ENCODE peak calls at places on chromosomes 6 and 20, in six cellular contexts. D, T, Q, P, E and U are unnamed samples.
A peak's percentile ranks its signal among the peaks of the same experiment; 100 is the strongest.

GRCh38 chr6:35954335-35954734 is 33.4 kb upstream of the SRPK1 start:
- DNase-seq in E (no peak), Q (no peak), D (no peak), P (no peak), T (no peak), U (no peak)

GRCh38 chr20:49320460-49320859 is 42.6 kb upstream of the ZNFX1 start:
- DNase-seq in Q (no peak), E (no peak), D (no peak), T (no peak), P (no peak), U (no peak)

GRCh38 chr20:48564997-48565396 is 262.8 kb downstream of the PREX1 start:
- DNase-seq in E (no peak), D (no peak), T (no peak), P (no peak), Q (no peak), U (no peak)

GRCh38 chr6:43386492-43386891 is 17.0 kb upstream of the ZNF318 start:
- DNase-seq in T (no peak), D (no peak), P (no peak), Q (no peak), E (no peak), U (no peak)

GRCh38 chr6:140271759-140272377 is 897.4 kb upstream of the CITED2 start:
- DNase-seq in T (no peak), P (no peak), Q (no peak), E (no peak), D (no peak), U (no peak)

GRCh38 chr20:51667491-51667890 is 100.7 kb downstream of the ATP9A start:
- DNase-seq in T (no peak), Q (no peak), P (no peak), D (no peak), E (no peak), U (no peak)

GRCh38 chr6:225121-225721 is 67.1 kb upstream of the DUSP22 start:
- DNase-seq in D (no peak), E (no peak), T (no peak), Q (no peak), P (no peak), U (no peak)

GRCh38 chr20:3710703-3711417 is 1.5 kb downstream of the SIGLEC1 start:
- DNase-seq in P (peak; percentile 59), D (peak; percentile 93), T (peak; percentile 91), E (peak; percentile 92), Q (peak; percentile 55), U (peak; percentile 79)

GRCh38 chr6:150492507-150492906 is 107.2 kb upstream of the PLEKHG1 start:
- DNase-seq in T (no peak), D (no peak), E (no peak), Q (no peak), P (no peak), U (no peak)

GRCh38 chr20:34637245-34638185 is 39.4 kb downstream of the PIGU start:
- DNase-seq in E (no peak), P (peak; percentile 51), T (no peak), Q (no peak), D (no peak), U (no peak)

GRCh38 chr6:96016781-96017180 is 1.0 kb downstream of the FUT9 start:
- DNase-seq in P (no peak), D (no peak), Q (no peak), T (no peak), E (no peak), U (no peak)

GRCh38 chr6:52512199-52512598 is 64.7 kb downstream of the TRAM2 start:
- DNase-seq in E (no peak), T (no peak), P (peak; percentile 36), Q (no peak), D (no peak), U (no peak)

GRCh38 chr6:132167966-132168365 is 216.8 kb upstream of the CCN2 start:
- DNase-seq in P (no peak), E (no peak), Q (no peak), T (no peak), D (no peak), U (no peak)

GRCh38 chr6:77463881-77464867 is 883 bp upstream of the HTR1B start:
- DNase-seq in D (no peak), Q (no peak), T (no peak), P (no peak), E (no peak), U (no peak)